ENCODE peak calls at places on chromosome 19, in four cellular contexts. O, R, V and E are unnamed samples.

GRCh38 chr19:38977445-38978314 is 2.1 kb upstream of the FBXO17 start:
- DNase-seq in V (no peak), R (no peak), O (no peak), E (no peak)

GRCh38 chr19:16197622-16198362 is at the start of gene AP1M1:
- DNase-seq in R (peak), O (peak), V (peak), E (peak)

GRCh38 chr19:13022859-13023636 is 27.8 kb downstream of the NFIX start:
- DNase-seq in R (peak), O (no peak), V (no peak), E (peak)

GRCh38 chr19:53518716-53519115 is 19.2 kb upstream of the ZNF331 start:
- DNase-seq in O (no peak), R (no peak), V (no peak), E (no peak)

GRCh38 chr19:36008336-36008978 is at the start of gene SYNE4:
- DNase-seq in V (peak), O (no peak), R (peak), E (no peak)

GRCh38 chr19:3366104-3366760 is at the start of gene NFIC:
- DNase-seq in V (peak), O (peak), R (peak), E (peak)

GRCh38 chr19:58386166-58386575 is 898 bp upstream of the RPS5 start:
- DNase-seq in V (no peak), R (no peak), O (no peak), E (no peak)

GRCh38 chr19:511101-511841 is 4.0 kb downstream of the TPGS1 start:
- DNase-seq in O (peak), V (no peak), R (no peak), E (no peak)

GRCh38 chr19:5038631-5039271 is 69.8 kb downstream of the KDM4B start:
- DNase-seq in V (no peak), O (peak), R (peak), E (no peak)

GRCh38 chr19:11091343-11092153 is 2.3 kb downstream of the LDLR start:
- DNase-seq in O (no peak), R (peak), V (no peak), E (peak)

GRCh38 chr19:30236006-30236405 is 136.2 kb upstream of the ZNF536 start:
- DNase-seq in O (no peak), V (no peak), R (no peak), E (no peak)

GRCh38 chr19:11693505-11694499 is 44.9 kb downstream of the ZNF823 start:
- DNase-seq in V (no peak), R (peak), O (no peak), E (peak)

GRCh38 chr19:36254848-36255247 is 39.9 kb downstream of the ZNF146 start:
- DNase-seq in O (no peak), V (no peak), R (no peak), E (no peak)

GRCh38 chr19:48480151-48480475 is 10.9 kb downstream of the CYTH2 start:
- DNase-seq in O (peak), R (no peak), V (peak), E (no peak)

GRCh38 chr19:16447015-16447384 is 24.8 kb downstream of the EPS15L1 start:
- DNase-seq in O (peak), R (no peak), V (no peak), E (peak)

GRCh38 chr19:33402421-33403220 is 29.1 kb downstream of the CEBPG start:
- DNase-seq in R (no peak), O (peak), V (peak), E (no peak)

GRCh38 chr19:33304760-33305647 is 2.7 kb upstream of the CEBPA start:
- DNase-seq in R (no peak), V (no peak), O (no peak), E (no peak)

GRCh38 chr19:34365463-34366401 is 736 bp downstream of the GPI start:
- DNase-seq in V (peak), R (peak), O (peak), E (no peak)

GRCh38 chr19:4368128-4368820 is 24.9 kb downstream of the MPND start:
- DNase-seq in O (no peak), V (no peak), R (no peak), E (no peak)

GRCh38 chr19:29675650-29676186 is 10.5 kb downstream of the PLEKHF1 start:
- DNase-seq in R (no peak), O (peak), V (no peak), E (no peak)

GRCh38 chr19:36225219-36225892 is 10.4 kb downstream of the ZNF146 start:
- DNase-seq in R (peak), V (no peak), O (no peak), E (peak)

GRCh38 chr19:29694669-29695627 is 20.1 kb downstream of the C19orf12 start:
- DNase-seq in O (peak), R (peak), V (peak), E (peak)

GRCh38 chr19:5693195-5694166 is 3.4 kb downstream of the RPL36 start:
- DNase-seq in O (peak), V (peak), R (no peak), E (no peak)

GRCh38 chr19:6677924-6678689 is 8.1 kb upstream of the TNFSF14 start:
- DNase-seq in O (peak), R (no peak), V (no peak), E (no peak)

GRCh38 chr19:16210168-16210567 is 12.5 kb downstream of the AP1M1 start:
- DNase-seq in R (no peak), O (no peak), V (no peak), E (no peak)

GRCh38 chr19:41299046-41299754 is 10.8 kb upstream of the CCDC97 start:
- DNase-seq in O (no peak), R (no peak), V (no peak), E (no peak)

GRCh38 chr19:51020988-51021651 is 1.6 kb upstream of the KLK10 start:
- DNase-seq in V (no peak), R (peak), O (no peak), E (no peak)

GRCh38 chr19:4700573-4700970 is 23.1 kb downstream of the DPP9 start:
- DNase-seq in R (no peak), V (no peak), O (no peak), E (no peak)

GRCh38 chr19:43748205-43748594 is 6.6 kb downstream of the SMG9 start:
- DNase-seq in R (no peak), V (no peak), O (no peak), E (no peak)

GRCh38 chr19:5357584-5357983 is 17.0 kb upstream of the PTPRS start:
- DNase-seq in R (no peak), O (no peak), V (no peak), E (no peak)

GRCh38 chr19:45515807-45516401 is 8.6 kb downstream of the VASP start:
- DNase-seq in V (no peak), O (no peak), R (no peak), E (no peak)

GRCh38 chr19:31519216-31519615 is 170.0 kb upstream of the TSHZ3 start:
- DNase-seq in O (no peak), R (no peak), V (no peak), E (no peak)

GRCh38 chr19:38152461-38153379 is 71.3 kb downstream of the DPF1 start:
- DNase-seq in R (peak), V (no peak), O (no peak), E (no peak)

GRCh38 chr19:29672933-29673336 is 7.7 kb downstream of the PLEKHF1 start:
- DNase-seq in O (peak), R (no peak), V (no peak), E (no peak)

GRCh38 chr19:11264452-11265176 is 2.3 kb upstream of the DOCK6 start:
- DNase-seq in R (no peak), O (no peak), V (no peak), E (no peak)

GRCh38 chr19:40521276-40521675 is 54.5 kb downstream of the SPTBN4 start:
- DNase-seq in R (peak), O (no peak), V (no peak), E (peak)

GRCh38 chr19:19094513-19094912 is 30.7 kb downstream of the SLC25A42 start:
- DNase-seq in O (no peak), V (no peak), R (no peak), E (no peak)

GRCh38 chr19:7494416-7495098 is 5.7 kb upstream of the PEX11G start:
- DNase-seq in R (no peak), O (peak), V (peak), E (no peak)

GRCh38 chr19:31408460-31409124 is 59.4 kb upstream of the TSHZ3 start:
- DNase-seq in O (no peak), V (no peak), R (peak), E (peak)

GRCh38 chr19:38485541-38486285 is 52.2 kb downstream of the RYR1 start:
- DNase-seq in V (no peak), O (no peak), R (no peak), E (no peak)

DNA sequence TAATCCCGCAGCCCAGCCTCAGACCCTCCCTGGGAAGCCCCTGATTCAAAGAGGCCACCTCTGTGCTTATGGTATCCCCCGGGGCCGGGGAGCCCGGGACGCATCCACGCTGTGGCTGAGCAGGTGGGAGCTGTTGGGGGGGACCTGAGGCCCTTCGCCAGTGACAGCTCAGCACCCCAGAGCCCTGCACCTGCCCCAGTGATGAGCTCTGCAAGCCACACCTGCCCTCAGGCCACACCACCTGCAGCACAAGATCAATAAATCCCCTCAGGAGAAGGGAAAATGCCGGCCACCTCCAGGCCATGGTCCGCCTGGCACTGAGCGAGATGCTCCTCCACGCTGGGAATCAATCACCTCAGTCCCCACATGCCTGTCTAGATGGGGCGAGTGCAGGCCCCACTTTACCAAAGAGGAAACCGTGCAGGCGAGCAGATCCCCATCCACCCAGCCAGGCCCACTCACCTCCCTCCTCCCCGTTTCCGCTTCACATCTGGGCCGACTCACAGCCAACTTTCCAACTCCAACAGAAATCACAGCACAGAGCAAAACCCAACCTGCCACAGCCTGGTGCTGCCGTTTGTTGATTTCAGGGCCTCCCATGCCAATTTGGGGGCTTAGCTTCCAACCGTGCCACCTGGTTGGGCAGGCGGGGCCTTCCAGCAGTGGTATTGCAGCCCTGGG is 12.8 kb downstream of the MOB3A start:
- DNase-seq in V (no peak), O (peak), R (no peak), E (no peak)
- H3K4me3 ChIP-seq in V (peak), O (peak), R (no peak), E (no peak)

GRCh38 chr19:55014714-55015113 is 23.4 kb downstream of the GP6 start:
- DNase-seq in O (peak), V (no peak), R (peak), E (no peak)
- TF ChIP-seq CTCF in O (no peak), V (no peak), R (no peak), E (no peak)

DNA sequence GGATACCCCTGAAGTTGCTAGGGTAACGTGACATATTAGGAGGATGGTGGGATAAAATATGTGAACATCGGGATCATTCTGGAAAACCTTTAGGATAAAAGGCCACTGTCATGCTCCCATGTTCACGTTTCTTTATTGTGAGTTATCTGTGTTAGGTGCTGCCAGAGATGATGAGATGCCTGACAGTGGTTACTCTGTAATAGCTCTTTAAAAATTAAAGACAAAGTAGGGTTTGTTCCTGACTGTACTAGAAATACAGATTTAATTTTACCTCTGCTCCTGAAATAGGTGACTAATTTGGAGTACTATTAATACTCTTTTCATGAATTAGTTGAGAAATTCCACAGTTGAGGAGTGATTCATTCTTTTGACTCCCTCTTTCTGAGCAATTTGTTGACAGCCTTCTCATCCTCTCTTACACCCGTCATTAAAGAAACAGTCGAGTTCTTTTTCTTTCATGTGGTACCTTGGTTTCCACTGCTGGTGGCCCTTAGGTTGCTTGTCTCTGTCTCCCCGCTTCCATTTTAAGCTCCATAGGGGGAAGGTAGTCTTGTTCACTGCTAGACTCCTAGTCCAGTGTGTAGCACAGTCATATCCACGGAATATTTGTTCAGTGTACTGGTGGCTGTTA is 28.4 kb downstream of the SAE1 start:
- DNase-seq in O (no peak), V (no peak), R (no peak), E (no peak)
- H3K4me3 ChIP-seq in O (peak), V (no peak), R (no peak), E (no peak)

GRCh38 chr19:1650627-1651009 is 1.8 kb downstream of the TCF3 start:
- DNase-seq in O (peak), V (no peak), R (no peak), E (no peak)
- TF ChIP-seq CTCF in O (no peak), V (no peak), R (no peak), E (no peak)

GRCh38 chr19:14550201-14550754 is 20.9 kb downstream of the TECR start:
- DNase-seq in O (no peak), V (no peak), R (peak), E (no peak)

GRCh38 chr19:14544977-14545715 is 15.8 kb downstream of the TECR start:
- DNase-seq in O (no peak), V (no peak), R (no peak), E (no peak)

GRCh38 chr19:14542721-14543328 is 13.4 kb downstream of the TECR start:
- DNase-seq in V (no peak), O (no peak), R (no peak), E (no peak)

GRCh38 chr19:14544047-14544446 is 14.7 kb downstream of the TECR start:
- DNase-seq in V (no peak), R (peak), O (no peak), E (no peak)

DNA sequence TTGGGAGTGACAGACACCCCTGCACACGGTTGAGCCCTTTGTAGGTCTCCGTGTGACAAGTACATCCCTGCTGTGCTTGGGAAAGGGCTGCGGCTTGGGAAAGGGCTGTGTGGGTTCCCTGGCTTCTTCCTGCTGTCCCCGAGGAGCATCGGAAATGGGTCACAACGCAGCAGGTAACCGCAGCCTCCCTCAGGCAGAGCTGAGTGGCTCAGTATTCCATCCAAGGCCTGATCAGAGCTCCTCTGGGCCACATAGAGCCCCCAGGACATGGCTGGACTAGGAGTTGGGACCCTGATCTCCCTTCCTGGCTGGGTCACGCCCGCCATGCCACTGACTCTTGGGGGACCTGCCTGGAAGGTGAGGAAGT is 16.3 kb downstream of the TECR start:
- DNase-seq in R (no peak), V (no peak), O (no peak), E (no peak)
- H3K4me3 ChIP-seq in R (no peak), V (no peak), O (no peak), E (no peak)

DNA sequence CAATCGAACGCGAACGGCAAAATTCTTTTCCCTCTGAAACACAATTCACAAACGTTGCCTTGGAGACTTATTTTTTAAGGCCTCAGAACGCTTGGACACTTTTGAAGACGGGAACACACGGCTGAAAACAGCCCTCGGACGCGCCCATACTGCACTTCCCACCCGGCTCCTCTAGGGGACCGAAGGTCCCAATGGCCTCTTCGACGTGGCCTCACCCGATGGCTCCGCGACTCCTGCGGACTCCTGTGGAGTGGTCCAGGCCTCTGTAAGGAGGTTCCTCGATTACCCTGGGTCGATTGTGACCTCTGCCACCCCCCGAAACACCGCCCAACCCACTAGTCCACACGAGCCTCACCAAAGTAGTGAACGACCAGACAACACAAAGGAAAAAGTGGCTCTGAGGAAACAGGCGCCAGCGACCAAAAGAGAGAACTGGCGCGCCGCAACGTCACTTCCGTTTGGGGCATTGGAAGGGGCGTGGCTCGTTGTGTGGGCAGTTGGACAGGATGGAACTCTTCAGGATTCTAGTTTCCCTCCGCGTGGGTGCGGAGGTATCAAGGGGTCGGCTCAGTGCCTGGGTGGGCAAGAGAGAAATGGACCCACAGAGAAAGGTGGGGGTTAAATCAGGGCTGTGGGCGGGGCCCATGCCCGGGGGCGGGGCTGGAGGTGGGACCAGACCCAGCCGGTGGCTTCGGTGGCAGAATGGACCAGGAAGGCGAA is at the start of gene ZNF560:
- DNase-seq in O (no peak), R (no peak), V (no peak), E (no peak)
- TF ChIP-seq CTCF in O (no peak), R (no peak), V (no peak), E (peak)

GRCh38 chr19:17526922-17527321 is 15.5 kb downstream of the PGLS start:
- DNase-seq in R (no peak), O (peak), V (no peak), E (no peak)
- H3K4me3 ChIP-seq in R (no peak), O (peak), V (no peak), E (no peak)